ENCODE peak calls at places on chromosomes 5 and 9, in six cellular contexts. W is hepatocyte, K is gastrocnemius medialis, X is heart left ventricle, D is SK-N-SH, Z is AG04450. C is an unnamed sample.
A peak's percentile ranks its signal among the peaks of the same experiment; 100 is the strongest.

GRCh38 chr9:76756273-76756650 is 8.0 kb upstream of the PCA3 start:
- DNase-seq in X (no peak), Z (no peak), W (peak; percentile 50), K (peak; percentile 24), D (peak; percentile 19), C (no peak)

GRCh38 chr5:134053840-134054338 is 49.1 kb upstream of the VDAC1 start:
- DNase-seq in Z (no peak), X (no peak), W (no peak), D (no peak), K (no peak), C (peak; percentile 36)

GRCh38 chr5:16889203-16889971 is 46.7 kb downstream of the MYO10 start:
- DNase-seq in K (no peak), X (no peak), D (no peak), W (no peak), Z (peak; percentile 59), C (no peak)

GRCh38 chr9:81632599-81632998 is 56.7 kb downstream of the TLE1 start:
- DNase-seq in D (no peak), X (no peak), Z (no peak), W (no peak), K (no peak), C (no peak)

GRCh38 chr9:8963882-8964281 is 1164.3 kb upstream of the DMAC1 start:
- DNase-seq in K (no peak), D (no peak), X (no peak), W (no peak), Z (no peak), C (no peak)

GRCh38 chr9:116646661-116647514 is 40.2 kb upstream of the TRIM32 start:
- DNase-seq in W (peak; percentile 56), X (no peak), D (peak; percentile 25), K (no peak), Z (no peak), C (no peak)

GRCh38 chr5:88758584-88758983 is 124.4 kb downstream of the MEF2C start:
- DNase-seq in X (no peak), K (no peak), Z (no peak), W (no peak), D (no peak), C (no peak)

GRCh38 chr5:16461026-16461425 is 4.6 kb downstream of the ZNF622 start:
- DNase-seq in X (no peak), K (no peak), Z (peak; percentile 23), W (no peak), D (no peak), C (no peak)

GRCh38 chr5:111680737-111681413 is 76.1 kb downstream of the NREP start:
- DNase-seq in W (peak; percentile 85), X (no peak), D (peak; percentile 63), Z (peak; percentile 89), K (peak; percentile 65), C (no peak)

GRCh38 chr9:77833686-77834429 is 185.7 kb upstream of the GNA14 start:
- DNase-seq in X (no peak), Z (no peak), D (no peak), K (no peak), W (no peak), C (no peak)

GRCh38 chr5:109769597-109770291 is 80.0 kb downstream of the MAN2A1 start:
- DNase-seq in D (no peak), W (no peak), K (no peak), Z (no peak), X (no peak), C (no peak)

GRCh38 chr5:53031695-53032096 is 42.5 kb downstream of the ITGA2 start:
- DNase-seq in D (peak; percentile 7), X (no peak), K (no peak), W (no peak), Z (peak; percentile 86), C (peak; percentile 56)

GRCh38 chr5:164449460-164449859 is 944.0 kb downstream of the MAT2B start:
- DNase-seq in X (no peak), K (no peak), W (no peak), Z (no peak), D (peak; percentile 18), C (no peak)

GRCh38 chr9:116687762-116688160 is 656 bp downstream of the TRIM32 start:
- DNase-seq in Z (no peak), X (no peak), D (no peak), K (no peak), W (peak; percentile 31), C (no peak)

GRCh38 chr9:124934290-124934689 is 6.6 kb downstream of the GOLGA1 start:
- DNase-seq in X (no peak), W (peak; percentile 8), K (no peak), Z (peak; percentile 29), D (no peak), C (no peak)

GRCh38 chr5:14628346-14628745 is 36.2 kb upstream of the OTULIN start:
- DNase-seq in D (no peak), K (no peak), X (no peak), W (peak; percentile 77), Z (peak; percentile 27), C (peak; percentile 53)

GRCh38 chr5:148830220-148830619 is 3.8 kb downstream of the ADRB2 start:
- DNase-seq in K (peak; percentile 52), Z (no peak), W (no peak), X (no peak), D (no peak), C (no peak)

GRCh38 chr5:148829248-148829594 is 2.8 kb downstream of the ADRB2 start:
- DNase-seq in K (no peak), D (no peak), Z (no peak), X (no peak), W (no peak), C (no peak)

GRCh38 chr5:148829734-148830133 is 3.3 kb downstream of the ADRB2 start:
- DNase-seq in K (peak; percentile 66), Z (no peak), W (no peak), X (no peak), D (no peak), C (no peak)

GRCh38 chr5:148827723-148828122 is 1.3 kb downstream of the ADRB2 start:
- DNase-seq in X (no peak), K (no peak), D (no peak), W (peak; percentile 22), Z (no peak), C (no peak)

DNA sequence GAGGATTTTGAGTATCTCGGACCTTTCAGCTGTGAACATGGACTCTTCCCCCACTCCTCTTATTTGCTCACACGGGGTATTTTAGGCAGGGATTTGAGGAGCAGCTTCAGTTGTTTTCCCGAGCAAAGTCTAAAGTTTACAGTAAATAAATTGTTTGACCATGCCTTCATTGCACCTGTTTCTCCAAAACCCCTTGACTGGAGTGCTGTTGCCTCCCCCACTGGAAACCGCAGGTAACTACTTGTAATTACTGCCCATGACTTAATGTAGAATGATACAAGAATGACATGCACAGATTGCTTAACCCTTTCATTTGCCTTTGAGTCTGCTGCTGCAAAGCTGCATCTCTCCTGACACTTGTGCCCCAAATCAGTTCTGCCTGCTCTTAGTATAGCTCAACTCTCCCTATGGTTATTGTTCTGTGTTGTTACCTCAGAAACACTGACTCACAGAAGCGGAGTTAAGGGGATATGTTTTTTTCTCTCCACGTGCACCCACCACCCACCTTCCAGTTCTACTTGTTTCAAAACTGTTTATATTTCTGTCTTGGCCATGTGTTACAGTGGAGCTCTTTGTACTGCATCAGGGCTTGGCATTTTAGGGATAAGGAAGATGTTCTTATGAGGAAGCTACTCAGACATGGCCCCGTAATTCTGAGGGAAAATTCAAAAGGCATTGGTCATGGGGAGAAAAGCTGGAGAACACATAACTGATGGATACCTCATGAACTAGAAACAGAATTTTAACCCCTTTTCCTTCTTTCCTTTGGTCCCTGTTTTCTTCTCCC is 2.2 kb downstream of the ADRB2 start:
- DNase-seq in K (peak; percentile 58), Z (no peak), X (no peak), D (no peak), W (no peak), C (no peak)
- H3K4me3 ChIP-seq in K (peak overlapping the region; percentile 69), Z (peak overlapping the region; percentile 31), X (peak overlapping the region; percentile 55), D (peak overlapping the region; percentile 67), W (no peak overlapping the region), C (peak overlapping the region; percentile 75)

GRCh38 chr9:109974143-109974917 is 194.3 kb downstream of the PALM2AKAP2 start:
- DNase-seq in X (no peak), D (no peak), K (no peak), Z (no peak), W (no peak), C (peak; percentile 53)

GRCh38 chr9:109971226-109971625 is 191.2 kb downstream of the PALM2AKAP2 start:
- DNase-seq in K (no peak), X (no peak), D (no peak), Z (no peak), W (no peak), C (no peak)

GRCh38 chr9:109972026-109973005 is 192.3 kb downstream of the PALM2AKAP2 start:
- DNase-seq in W (no peak), K (peak; percentile 16), Z (no peak), D (no peak), X (no peak), C (no peak)

GRCh38 chr9:109974918-109975276 is 194.9 kb downstream of the PALM2AKAP2 start:
- DNase-seq in K (no peak), X (no peak), D (no peak), Z (no peak), W (no peak), C (no peak)

DNA sequence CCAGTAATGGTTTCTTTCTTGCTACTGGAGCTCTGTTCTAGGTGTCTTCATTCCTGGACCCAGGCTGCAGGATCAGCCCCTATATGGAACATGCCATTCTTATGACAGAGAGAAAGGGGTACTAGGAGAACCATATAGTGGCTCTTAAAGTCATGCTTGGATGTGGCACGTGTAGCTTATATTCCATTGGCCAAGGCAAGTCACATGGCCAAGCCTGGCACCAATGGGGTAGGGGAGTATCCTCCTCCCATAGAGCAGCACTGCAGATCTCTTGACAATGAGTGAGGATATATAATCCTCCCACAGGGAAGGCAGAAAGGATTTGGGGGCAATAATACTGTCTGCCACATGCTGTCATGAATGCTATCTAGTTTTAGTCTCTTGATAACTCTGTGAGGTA is 193.3 kb downstream of the PALM2AKAP2 start:
- DNase-seq in W (no peak), K (no peak), Z (no peak), D (no peak), X (no peak), C (no peak)
- H3K27ac ChIP-seq in W (no peak overlapping the region), K (no peak overlapping the region), Z (no peak overlapping the region), D (no peak overlapping the region), X (no peak overlapping the region), C (no peak overlapping the region)

GRCh38 chr9:34610434-34611206 is 1.3 kb downstream of the RPP25L start:
- DNase-seq in Z (no peak), W (no peak), X (peak; percentile 59), K (peak; percentile 55), D (no peak), C (no peak)
- H3K4me3 ChIP-seq in Z (peak overlapping the region; percentile 86), W (no peak overlapping the region), X (no peak overlapping the region), K (peak overlapping the region; percentile 79), D (no peak overlapping the region), C (peak overlapping the region; percentile 89)

GRCh38 chr5:62385136-62385535 is 18.6 kb downstream of the DIMT1 start:
- DNase-seq in K (no peak), Z (no peak), W (no peak), D (no peak), X (no peak), C (no peak)

GRCh38 chr5:62386824-62387223 is 16.9 kb downstream of the DIMT1 start:
- DNase-seq in D (no peak), X (no peak), Z (no peak), W (no peak), K (no peak), C (no peak)

DNA sequence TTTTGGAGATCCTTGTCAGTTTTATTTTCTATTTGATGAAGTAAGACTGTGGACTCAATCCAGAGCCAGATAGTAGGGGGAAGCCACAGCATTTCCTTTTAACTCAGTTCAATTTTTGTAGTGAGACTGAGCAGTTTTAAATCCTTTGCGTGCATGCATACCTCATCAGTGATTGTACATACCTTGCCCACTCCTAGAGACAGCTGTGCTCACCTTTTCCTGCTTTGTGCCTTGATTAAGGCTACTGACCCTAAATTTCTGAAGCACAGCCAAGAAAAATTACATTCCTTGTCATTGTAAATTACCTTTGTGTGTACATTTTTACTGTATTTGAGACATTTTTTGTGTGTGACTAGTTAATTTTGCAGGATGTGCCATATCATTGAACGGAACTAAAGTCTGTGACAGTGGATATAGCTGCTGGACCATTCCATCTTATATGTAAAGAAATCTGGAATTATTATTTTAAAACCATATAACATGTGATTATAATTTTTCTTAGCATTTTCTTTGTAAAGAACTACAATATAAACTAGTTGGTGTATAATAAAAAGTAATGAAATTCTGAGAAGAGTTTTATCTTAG is 17.8 kb downstream of the DIMT1 start:
- DNase-seq in D (no peak), Z (no peak), W (no peak), K (no peak), X (no peak), C (no peak)
- H3K27ac ChIP-seq in D (no peak overlapping the region), Z (no peak overlapping the region), W (peak overlapping the region; percentile 46), K (peak overlapping the region; percentile 70), X (no peak overlapping the region), C (no peak overlapping the region)

C was measured in naive thymus-derived CD4-positive, alpha-beta T cell.